ENCODE peak calls at places on chromosomes 3 and 15, in seven cellular contexts. Z is fibroblast of lung, Y is uterus, U is A549, J is cardiac muscle cell, C is OCI-LY7, S is hepatocyte. I is an unnamed sample.

GRCh38 chr15:88018865-88019626 is 237.5 kb downstream of the NTRK3 start:
- DNase-seq in Z (peak; percentile 90), Y (no peak), U (no peak), J (no peak), C (no peak), S (peak; percentile 13), I (no peak)

GRCh38 chr15:68292967-68293366 is 15.4 kb downstream of the FEM1B start:
- DNase-seq in Z (no peak), Y (no peak), U (no peak), J (no peak), C (no peak), S (no peak), I (no peak)

GRCh38 chr3:66302288-66302687 is 81.5 kb downstream of the SLC25A26 start:
- DNase-seq in Z (no peak), Y (no peak), U (no peak), J (no peak), C (peak; percentile 26), S (no peak), I (no peak)

GRCh38 chr3:66997560-66998074 is 490 bp upstream of the KBTBD8 start:
- DNase-seq in Z (peak; percentile 70), Y (peak; percentile 21), U (no peak), J (no peak), C (no peak), S (no peak), I (no peak)

GRCh38 chr3:133538154-133538553 is 35.3 kb upstream of the CDV3 start:
- DNase-seq in Z (no peak), Y (no peak), U (no peak), J (no peak), C (no peak), S (no peak), I (no peak)

GRCh38 chr3:194184265-194184751 is 48.4 kb downstream of the HES1 start:
- DNase-seq in Z (no peak), Y (no peak), U (no peak), J (no peak), C (no peak), S (no peak), I (no peak)

GRCh38 chr3:58150800-58151199 is 60.0 kb downstream of the DNASE1L3 start:
- DNase-seq in Z (peak; percentile 43), Y (no peak), U (no peak), J (no peak), C (no peak), S (no peak), I (no peak)

GRCh38 chr3:24237971-24238767 is 256.5 kb downstream of the THRB start:
- DNase-seq in Z (peak; percentile 96), Y (peak; percentile 32), U (peak; percentile 65), J (peak; percentile 68), C (peak; percentile 75), S (peak; percentile 80), I (peak; percentile 26)

GRCh38 chr3:158739078-158739477 is 6.8 kb upstream of the RARRES1 start:
- DNase-seq in Z (peak; percentile 45), Y (no peak), U (no peak), J (no peak), C (no peak), S (no peak), I (no peak)

GRCh38 chr3:116040152-116040551 is 405.1 kb downstream of the LSAMP start:
- DNase-seq in Z (no peak), Y (no peak), U (no peak), J (no peak), C (no peak), S (no peak), I (no peak)

GRCh38 chr15:64640146-64640868 is 135.1 kb downstream of the RBPMS2 start:
- DNase-seq in Z (peak; percentile 43), Y (peak; percentile 28), U (no peak), J (no peak), C (no peak), S (peak; percentile 23), I (no peak)

GRCh38 chr15:66833372-66833771 is 131.3 kb downstream of the SMAD6 start:
- DNase-seq in Z (no peak), Y (no peak), U (no peak), J (no peak), C (peak; percentile 92), S (no peak), I (no peak)

GRCh38 chr3:181541414-181541813 is 170.3 kb upstream of the SOX2 start:
- DNase-seq in Z (peak; percentile 16), Y (no peak), U (no peak), J (no peak), C (no peak), S (no peak), I (no peak)

GRCh38 chr3:167913218-167913902 is 177.8 kb downstream of the SERPINI1 start:
- DNase-seq in Z (peak; percentile 43), Y (peak; percentile 31), U (peak; percentile 2), J (peak; percentile 35), C (peak; percentile 8), S (peak; percentile 25), I (no peak)

GRCh38 chr3:132284756-132285619 is 32.2 kb upstream of the ACP3 start:
- DNase-seq in Z (no peak), Y (no peak), U (no peak), J (peak; percentile 48), C (no peak), S (peak; percentile 61), I (no peak)

GRCh38 chr3:71709908-71710511 is 15.2 kb downstream of the EIF4E3 start:
- DNase-seq in Z (no peak), Y (no peak), U (no peak), J (no peak), C (no peak), S (no peak), I (no peak)

GRCh38 chr3:133487920-133488540 is 85.5 kb upstream of the CDV3 start:
- DNase-seq in Z (peak; percentile 5), Y (no peak), U (peak; percentile 12), J (no peak), C (no peak), S (peak; percentile 58), I (no peak)

GRCh38 chr3:14265246-14265962 is 86.8 kb downstream of the LSM3 start:
- DNase-seq in Z (peak; percentile 77), Y (no peak), U (peak; percentile 74), J (no peak), C (no peak), S (peak; percentile 81), I (no peak)

GRCh38 chr3:84601303-84601702 is 357.5 kb upstream of the CADM2 start:
- DNase-seq in Z (no peak), Y (no peak), U (no peak), J (no peak), C (peak; percentile 8), S (no peak), I (no peak)

DNA sequence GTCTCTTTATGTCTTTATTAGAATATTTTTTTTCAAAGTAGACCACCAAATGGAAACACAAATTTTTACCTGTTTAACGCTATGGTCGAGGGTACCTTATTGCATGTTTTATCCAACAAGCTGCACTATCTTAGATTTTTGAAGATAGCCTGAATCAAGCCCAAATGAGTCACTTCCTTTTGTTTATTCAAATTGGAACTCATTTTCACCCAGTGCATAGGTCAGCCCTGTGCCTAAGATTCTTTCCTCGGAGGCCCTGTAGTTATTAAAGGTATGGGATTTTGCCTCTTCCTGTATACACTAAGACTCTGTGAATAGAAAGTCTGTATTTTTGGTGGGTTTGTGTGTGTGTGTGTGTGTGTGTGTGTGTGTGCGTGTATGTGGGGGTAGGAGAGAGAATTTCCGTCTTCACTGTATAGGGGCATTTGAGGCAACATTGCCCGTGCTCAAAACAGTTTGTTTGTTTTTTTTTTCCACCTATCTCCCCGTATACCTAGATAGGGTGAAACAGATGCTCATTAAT is 358.0 kb upstream of the CADM2 start:
- DNase-seq in Z (no peak), Y (no peak), U (no peak), J (no peak), C (no peak), S (no peak), I (no peak)
- H3K4me1 ChIP-seq in Z (no peaks in the 10 kb centered on the region), Y (no peaks in the 10 kb centered on the region), U (no peaks in the 10 kb centered on the region), J (no peaks in the 10 kb centered on the region), C (no peaks in the 10 kb centered on the region), S (no peaks in the 10 kb centered on the region), I (no peaks in the 10 kb centered on the region)

DNA sequence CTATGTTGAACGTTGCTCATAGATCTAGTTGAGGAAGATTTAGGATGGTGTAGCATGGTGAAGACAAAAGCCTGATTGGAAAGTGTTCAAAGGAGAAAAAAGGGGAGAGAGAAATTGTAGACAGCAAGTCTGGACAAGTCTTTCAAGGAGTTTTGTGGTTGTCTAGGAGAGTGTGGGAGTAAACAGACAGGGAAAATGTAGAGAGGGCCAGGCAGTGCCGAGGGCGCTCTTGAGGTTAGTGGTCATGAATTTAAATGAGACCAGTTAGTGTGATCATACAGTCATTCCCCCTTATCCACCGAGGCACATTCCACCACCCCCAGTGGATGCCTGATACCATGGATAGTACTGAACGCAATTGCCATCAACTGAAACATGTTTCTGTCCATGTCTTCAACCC is 167.5 kb upstream of the IL12A start:
- DNase-seq in Z (peak; percentile 98), Y (no peak), U (no peak), J (no peak), C (no peak), S (no peak), I (no peak)
- H3K4me1 ChIP-seq in Z (peaks cover 11% of the 10 kb centered on the region), Y (no peaks in the 10 kb centered on the region), U (peaks cover 37% of the 10 kb centered on the region), J (peaks cover 19% of the 10 kb centered on the region), C (no peaks in the 10 kb centered on the region), S (peaks cover 14% of the 10 kb centered on the region), I (peaks cover 51% of the 10 kb centered on the region)

DNA sequence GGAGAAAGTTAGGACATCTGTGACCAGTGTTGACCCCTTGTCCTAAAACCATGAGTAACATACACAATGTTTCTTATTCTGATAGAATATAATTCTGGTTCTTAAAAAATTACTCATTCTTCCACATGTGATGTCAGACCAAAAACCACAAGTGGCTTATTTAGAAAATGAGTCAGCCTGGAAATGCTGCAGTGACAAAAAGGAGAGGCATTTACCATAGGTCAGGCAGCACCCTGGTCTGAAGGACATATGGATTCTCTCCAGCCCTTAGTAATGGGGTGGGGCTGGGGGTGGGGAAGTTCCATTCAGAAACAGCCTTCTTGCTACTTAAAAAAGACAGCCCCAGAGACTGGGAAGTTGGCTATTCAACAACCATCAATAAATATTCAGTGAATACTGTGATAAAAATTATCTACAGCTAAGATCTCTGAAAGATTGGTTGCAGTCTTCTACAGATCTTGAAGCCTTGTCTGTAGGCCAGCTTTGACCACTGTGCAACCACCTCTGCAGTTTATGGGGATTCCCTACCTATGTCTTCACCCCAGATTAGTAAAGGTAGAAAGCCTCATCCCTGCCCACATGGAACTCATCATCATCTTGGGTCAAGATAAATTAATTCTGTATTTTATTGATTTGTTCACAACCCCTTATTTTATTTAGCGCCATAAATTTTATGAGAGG is 34.9 kb upstream of the TIMP4 start:
- DNase-seq in Z (peak; percentile 99), Y (peak; percentile 45), U (peak; percentile 77), J (no peak), C (no peak), S (peak; percentile 73), I (peak; percentile 61)
- H3K4me1 ChIP-seq in Z (peaks cover 19% of the 10 kb centered on the region), Y (no peaks in the 10 kb centered on the region), U (peaks cover 59% of the 10 kb centered on the region), J (no peaks in the 10 kb centered on the region), C (peaks cover 3% of the 10 kb centered on the region), S (peaks cover 15% of the 10 kb centered on the region), I (peaks cover 26% of the 10 kb centered on the region)

GRCh38 chr3:139639662-139640061 is 38.1 kb downstream of the NMNAT3 start:
- DNase-seq in Z (no peak), Y (no peak), U (no peak), J (no peak), C (no peak), S (no peak), I (no peak)

GRCh38 chr3:139640456-139640855 is 37.3 kb downstream of the NMNAT3 start:
- DNase-seq in Z (no peak), Y (no peak), U (no peak), J (no peak), C (no peak), S (no peak), I (no peak)

GRCh38 chr3:139642981-139643380 is 34.8 kb downstream of the NMNAT3 start:
- DNase-seq in Z (peak; percentile 18), Y (no peak), U (no peak), J (no peak), C (no peak), S (no peak), I (no peak)

GRCh38 chr3:139634236-139634635 is 43.5 kb downstream of the NMNAT3 start:
- DNase-seq in Z (peak; percentile 46), Y (no peak), U (no peak), J (no peak), C (no peak), S (peak; percentile 9), I (no peak)

GRCh38 chr3:139638518-139638917 is 39.3 kb downstream of the NMNAT3 start:
- DNase-seq in Z (no peak), Y (no peak), U (no peak), J (peak; percentile 24), C (no peak), S (no peak), I (no peak)
- H3K4me1 ChIP-seq in Z (no peaks in the 10 kb centered on the region), Y (no peaks in the 10 kb centered on the region), U (no peaks in the 10 kb centered on the region), J (peaks cover 6% of the 10 kb centered on the region), C (no peaks in the 10 kb centered on the region), S (peaks cover 5% of the 10 kb centered on the region), I (no peaks in the 10 kb centered on the region)

I was measured in transverse colon.